ENCODE peak calls at places on chromosome 13, in five cellular contexts. R is SK-N-SH, N is K562, A is GM12878, E is HepG2. L is an unnamed sample.

GRCh38 chr13:59701261-59701660 is 462.5 kb downstream of the DIAPH3 start:
- DNase-seq in R (no peak), N (peak), A (no peak), E (peak), L (no peak)

GRCh38 chr13:50485979-50486935 is 357.2 kb downstream of the DLEU7 start:
- DNase-seq in R (peak), N (no peak), A (no peak), E (no peak), L (no peak)

GRCh38 chr13:33218426-33218825 is 67.1 kb downstream of the STARD13 start:
- DNase-seq in R (no peak), N (no peak), A (no peak), E (no peak), L (no peak)

GRCh38 chr13:99056381-99057014 is 78.6 kb upstream of the DOCK9 start:
- DNase-seq in R (no peak), N (no peak), A (no peak), E (no peak), L (no peak)

GRCh38 chr13:23467048-23467931 is 33.8 kb upstream of the SACS start:
- DNase-seq in R (peak), N (no peak), A (no peak), E (no peak), L (no peak)

GRCh38 chr13:28052945-28053344 is 47.4 kb downstream of the FLT3 start:
- DNase-seq in R (no peak), N (no peak), A (no peak), E (no peak), L (no peak)

GRCh38 chr13:98519976-98520375 is 56.9 kb downstream of the STK24 start:
- DNase-seq in R (no peak), N (no peak), A (no peak), E (no peak), L (no peak)

GRCh38 chr13:109529964-109530363 is 256.4 kb downstream of the IRS2 start:
- DNase-seq in R (no peak), N (no peak), A (no peak), E (no peak), L (no peak)

GRCh38 chr13:105334211-105334610 is 1201.3 kb downstream of the EFNB2 start:
- DNase-seq in R (no peak), N (no peak), A (no peak), E (no peak), L (no peak)

GRCh38 chr13:110525328-110526319 is 35.9 kb downstream of the RAB20 start:
- DNase-seq in R (no peak), N (no peak), A (peak), E (no peak), L (no peak)

GRCh38 chr13:108924154-108924940 is 294.9 kb downstream of the MYO16 start:
- DNase-seq in R (no peak), N (no peak), A (no peak), E (no peak), L (no peak)

GRCh38 chr13:34030782-34031181 is 212.8 kb downstream of the RFC3 start:
- DNase-seq in R (no peak), N (no peak), A (no peak), E (no peak), L (no peak)

GRCh38 chr13:27954406-27954851 is 14.7 kb downstream of the CDX2 start:
- DNase-seq in R (peak), N (no peak), A (no peak), E (no peak), L (no peak)

GRCh38 chr13:43804461-43805070 is 17.8 kb upstream of the ENOX1 start:
- DNase-seq in R (peak), N (no peak), A (peak), E (peak), L (no peak)

GRCh38 chr13:51806571-51806970 is 2.6 kb upstream of the DHRS12 start:
- DNase-seq in R (no peak), N (no peak), A (no peak), E (no peak), L (no peak)

GRCh38 chr13:21074601-21075302 is 13.4 kb upstream of the LATS2 start:
- DNase-seq in R (no peak), N (no peak), A (no peak), E (no peak), L (no peak)

GRCh38 chr13:21673592-21674270 is 2.9 kb downstream of the FGF9 start:
- DNase-seq in R (peak), N (peak), A (no peak), E (no peak), L (peak)

DNA sequence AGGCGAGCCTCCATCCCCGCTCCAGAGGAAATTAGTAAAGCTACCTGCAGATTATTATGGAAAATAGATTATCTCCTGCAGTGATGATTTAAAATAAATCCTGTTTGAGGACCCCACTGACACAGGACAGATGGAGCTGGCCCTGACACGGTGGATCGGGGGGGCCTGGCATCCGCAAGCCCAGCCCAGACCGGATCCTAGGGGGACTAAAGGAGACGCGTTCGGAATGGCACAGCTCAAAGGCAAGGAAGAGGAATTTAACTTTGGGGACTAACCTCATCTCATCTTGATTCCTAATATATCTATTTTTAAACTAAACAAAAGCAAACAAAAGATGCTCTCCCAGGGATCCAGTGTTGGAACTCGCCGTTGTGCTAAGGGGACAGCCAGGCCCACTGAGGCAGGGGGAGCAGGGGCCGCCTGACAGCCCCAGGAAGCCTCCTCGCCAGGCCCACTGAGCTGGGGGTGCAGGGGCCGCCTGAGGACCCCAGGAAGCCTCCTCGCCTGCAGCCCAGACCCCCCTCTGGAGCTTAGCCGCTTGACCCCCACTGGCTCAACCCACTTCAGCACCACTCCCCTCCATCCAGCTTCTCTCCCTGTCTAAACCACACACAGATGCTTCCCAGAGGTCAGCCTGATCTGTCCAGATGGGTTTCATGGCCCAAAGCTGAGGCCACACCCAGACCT is 78.6 kb downstream of the SPACA7 start:
- DNase-seq in R (no peak), N (no peak), A (no peak), E (no peak), L (no peak)
- TF ChIP-seq FOXM1 in R (no peak), N (no peak), A (no peak), E (no peak), L (no peak)

GRCh38 chr13:112932971-112933370 is 36.0 kb upstream of the MCF2L start:
- DNase-seq in R (no peak), N (no peak), A (no peak), E (no peak), L (no peak)
- TF ChIP-seq FOXM1 in R (no peak), N (no peak), A (no peak), E (no peak), L (no peak)

GRCh38 chr13:61944329-61944929 is 528.8 kb upstream of the PCDH20 start:
- DNase-seq in R (no peak), N (no peak), A (no peak), E (no peak), L (no peak)
- TF ChIP-seq FOXM1 in R (no peak), N (no peak), A (no peak), E (no peak), L (no peak)

GRCh38 chr13:91141619-91142061 is 205.8 kb upstream of the MIR17HG start:
- DNase-seq in R (no peak), N (no peak), A (no peak), E (no peak), L (peak)
- TF ChIP-seq FOXM1 in R (no peak), N (no peak), A (no peak), E (no peak), L (peak)